ENCODE peak calls at places on chromosomes 11 and 22, in nine cellular contexts. J, F, B, V, T, X, M, I and E are unnamed samples.

GRCh38 chr22:29524440-29525191 is 28.9 kb downstream of the THOC5 start:
- DNase-seq in J (peak; percentile 59), F (no peak), B (peak; percentile 10), V (no peak), T (peak; percentile 38), X (no peak), M (peak; percentile 44), I (peak; percentile 70), E (no peak)

GRCh38 chr22:30943368-30943767 is 25.2 kb downstream of the MORC2 start:
- DNase-seq in J (no peak), F (no peak), B (no peak), V (no peak), T (no peak), X (no peak), M (no peak), I (no peak), E (no peak)

GRCh38 chr11:67600324-67601029 is 6.3 kb upstream of the NDUFV1 start:
- DNase-seq in J (peak; percentile 80), F (no peak), B (no peak), V (no peak), T (no peak), X (no peak), M (no peak), I (no peak), E (no peak)

GRCh38 chr11:109864834-109865557 is 228.2 kb upstream of the ZC3H12C start:
- DNase-seq in J (no peak), F (no peak), B (peak; percentile 43), V (no peak), T (peak; percentile 84), X (no peak), M (no peak), I (no peak), E (no peak)

GRCh38 chr11:29530961-29531360 is 485.9 kb downstream of the KCNA4 start:
- DNase-seq in J (no peak), F (no peak), B (no peak), V (no peak), T (no peak), X (no peak), M (no peak), I (no peak), E (no peak)

GRCh38 chr11:63804259-63804658 is 9.0 kb upstream of the SPINDOC start:
- DNase-seq in J (peak; percentile 73), F (no peak), B (no peak), V (no peak), T (no peak), X (no peak), M (no peak), I (no peak), E (no peak)

GRCh38 chr11:20584093-20584774 is 15.2 kb upstream of the SLC6A5 start:
- DNase-seq in J (no peak), F (no peak), B (no peak), V (no peak), T (no peak), X (no peak), M (no peak), I (peak; percentile 50), E (no peak)

GRCh38 chr22:50139843-50140415 is 30.6 kb upstream of the PANX2 start:
- DNase-seq in J (no peak), F (no peak), B (no peak), V (no peak), T (no peak), X (no peak), M (no peak), I (no peak), E (peak; percentile 24)

GRCh38 chr22:47395481-47395880 is 633.0 kb downstream of the TBC1D22A start:
- DNase-seq in J (peak; percentile 42), F (no peak), B (no peak), V (no peak), T (peak; percentile 15), X (no peak), M (no peak), I (peak; percentile 21), E (no peak)

GRCh38 chr11:57903441-57904123 is 120.1 kb upstream of the OR9Q1 start:
- DNase-seq in J (peak; percentile 87), F (no peak), B (no peak), V (no peak), T (no peak), X (no peak), M (no peak), I (no peak), E (no peak)

GRCh38 chr11:126502159-126502558 is 146.7 kb downstream of the ST3GAL4 start:
- DNase-seq in J (no peak), F (no peak), B (no peak), V (no peak), T (no peak), X (no peak), M (no peak), I (no peak), E (no peak)

DNA sequence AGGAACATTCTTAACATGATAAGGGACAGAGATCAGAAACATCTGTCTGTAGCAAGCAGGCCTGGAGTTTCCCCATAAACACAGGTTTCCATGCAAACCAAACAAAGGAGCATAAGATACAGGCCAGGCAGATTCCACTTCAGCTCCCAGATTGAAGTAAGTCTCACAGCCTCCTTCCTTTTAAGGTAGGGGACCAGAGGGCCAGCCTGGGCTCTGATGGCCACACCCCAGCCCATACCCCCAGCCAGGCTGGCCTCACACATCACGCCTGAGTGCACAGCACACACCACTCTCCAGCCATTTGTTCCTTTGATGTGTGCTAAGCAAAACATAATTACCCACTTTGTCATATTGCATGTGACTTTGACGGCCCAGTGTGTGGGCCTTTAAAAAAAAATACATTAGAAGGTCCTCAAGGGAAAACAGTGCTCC is 518.7 kb downstream of the NTM start:
- DNase-seq in J (no peak), F (no peak), B (no peak), V (no peak), T (peak; percentile 89), X (no peak), M (no peak), I (no peak), E (no peak)
- H3K27ac ChIP-seq in J (no peak overlapping the region), F (no peak overlapping the region), B (peak overlapping the region; percentile 45), V (no peak overlapping the region), T (no peak overlapping the region), X (peak overlapping the region; percentile 39), M (no peak overlapping the region), I (no peak overlapping the region), E (no peak overlapping the region)

DNA sequence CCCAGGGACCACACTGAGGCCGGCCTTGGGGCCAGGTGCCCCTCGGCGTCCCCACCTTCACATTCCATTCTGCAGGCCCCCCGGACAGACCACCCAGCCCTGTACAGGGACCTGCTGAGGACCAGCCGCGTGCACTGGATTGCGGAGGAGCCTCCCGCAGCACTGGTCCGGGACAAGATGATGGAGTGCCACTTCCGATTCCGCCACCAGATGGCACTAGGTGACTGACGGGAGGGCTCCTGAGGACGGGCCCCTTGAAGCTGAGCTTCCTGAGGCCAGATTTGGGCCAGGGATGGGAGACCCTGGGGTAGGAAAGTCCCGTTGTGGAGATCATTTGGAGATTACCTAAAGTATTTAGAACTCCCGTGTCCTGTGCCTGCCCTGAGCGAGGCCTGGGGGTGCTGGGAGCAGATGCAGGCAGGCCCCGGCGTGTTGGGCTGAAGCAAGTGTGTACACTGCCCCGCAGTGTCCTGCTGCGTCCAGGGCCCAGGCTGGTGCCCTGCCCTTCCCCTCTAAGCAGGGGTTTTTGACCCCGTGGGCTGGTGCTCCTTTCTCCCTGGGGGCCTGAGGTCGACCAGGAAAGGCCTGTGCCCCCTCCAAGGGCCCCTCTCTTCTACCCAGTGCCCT is 20.0 kb downstream of the TRMU start:
- DNase-seq in J (peak; percentile 87), F (peak; percentile 89), B (peak; percentile 42), V (peak; percentile 28), T (peak; percentile 68), X (no peak), M (peak; percentile 67), I (peak; percentile 60), E (no peak)
- TF ChIP-seq CTCF in J (peak; percentile 71), F (peak; percentile 67), B (peak; percentile 77), V (peak; percentile 67), T (peak; percentile 79), X (peak; percentile 76), M (peak; percentile 61), I (peak; percentile 69), E (peak; percentile 49)

DNA sequence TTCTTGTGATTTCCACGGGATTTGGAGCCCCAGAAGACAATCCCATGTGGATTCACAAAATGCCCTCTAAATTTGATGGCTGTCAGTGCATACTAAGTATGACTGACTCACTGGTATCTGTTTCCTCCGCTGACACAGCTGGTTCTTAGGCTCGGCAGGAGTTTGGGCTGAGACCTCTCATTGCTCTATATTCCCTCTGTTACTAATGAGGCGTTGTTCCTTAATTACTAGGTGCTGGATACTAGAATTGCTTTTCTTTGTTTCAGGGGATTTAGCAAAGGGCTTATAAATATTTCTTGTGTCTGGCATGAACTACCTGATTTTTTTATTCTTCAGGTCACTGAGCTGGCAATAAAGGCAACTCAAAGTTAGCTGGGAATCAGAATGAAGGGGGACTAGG is 53.2 kb upstream of the EHF start:
- DNase-seq in J (no peak), F (no peak), B (no peak), V (no peak), T (no peak), X (no peak), M (no peak), I (no peak), E (no peak)
- H3K4me3 ChIP-seq in J (no peak overlapping the region), F (no peak overlapping the region), B (no peak overlapping the region), V (no peak overlapping the region), T (no peak overlapping the region), X (no peak overlapping the region), M (no peak overlapping the region), I (no peak overlapping the region), E (no peak overlapping the region)

DNA sequence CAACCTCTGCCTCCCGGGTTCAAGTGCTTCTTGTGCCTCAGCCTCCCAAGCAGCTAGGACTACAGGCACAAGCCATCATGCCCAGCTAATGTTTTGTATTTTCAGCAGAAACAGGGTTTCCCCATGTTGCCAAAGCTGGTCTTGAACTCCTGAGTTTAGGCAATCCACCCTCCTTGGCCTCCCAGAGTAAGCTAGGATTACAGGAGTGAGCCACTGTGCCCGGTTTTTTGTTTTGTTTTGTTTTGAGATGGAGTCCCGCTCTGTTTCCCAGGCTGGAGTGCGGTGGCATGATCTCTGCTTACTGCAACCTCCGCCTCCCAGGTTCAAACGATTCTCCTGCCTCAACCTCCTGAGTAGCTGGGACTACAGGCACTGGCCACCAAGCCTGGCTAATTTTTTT is 41.0 kb downstream of the CELF1 start:
- DNase-seq in J (no peak), F (no peak), B (no peak), V (no peak), T (no peak), X (no peak), M (no peak), I (no peak), E (no peak)
- H3K27ac ChIP-seq in J (no peak overlapping the region), F (no peak overlapping the region), B (no peak overlapping the region), V (no peak overlapping the region), T (peak overlapping the region; percentile 56), X (no peak overlapping the region), M (no peak overlapping the region), I (no peak overlapping the region), E (peak overlapping the region; percentile 61)

GRCh38 chr11:115286614-115287013 is 217.6 kb downstream of the CADM1 start:
- DNase-seq in J (no peak), F (no peak), B (no peak), V (no peak), T (no peak), X (no peak), M (no peak), I (no peak), E (no peak)
- TF ChIP-seq CTCF in J (no peak), F (no peak), B (no peak), V (no peak), T (no peak), X (no peak), M (no peak), I (no peak), E (no peak)